ENCODE peak calls at places on chromosomes 4 and X, in four cellular contexts. P is stimulated activated naive B cell treated with anti-CD40 and anti-IgM and Interleukin-4, amounts not matched to agents 10 μg/mL and 1 μg/mL and 100 μg/mL, for 72 hours; D is M059J; Q is sigmoid colon. A is an unnamed sample.
A peak's percentile ranks its signal among the peaks of the same experiment; 100 is the strongest.

GRCh38 chr4:112531146-112531545 is 15.2 kb upstream of the NEUROG2 start:
- DNase-seq in P (no peak), D (peak; percentile 31), Q (no peak), A (no peak)

GRCh38 chr4:17030543-17030942 is 132.1 kb upstream of the LDB2 start:
- DNase-seq in P (no peak), Q (no peak), D (peak; percentile 95), A (no peak)

GRCh38 chr4:98150092-98150761 is 7.0 kb upstream of the STPG2 start:
- DNase-seq in D (peak; percentile 3), P (no peak), Q (no peak), A (no peak)

GRCh38 chrX:40392599-40392998 is 188.2 kb upstream of the ATP6AP2 start:
- DNase-seq in P (no peak), D (no peak), Q (no peak), A (no peak)

GRCh38 chr4:74148205-74148604 is 9.7 kb upstream of the MTHFD2L start:
- DNase-seq in Q (no peak), D (no peak), P (no peak), A (no peak)

GRCh38 chrX:153934473-153935325 is at the start of gene NAA10:
- DNase-seq in Q (peak; percentile 86), P (peak; percentile 61), D (peak; percentile 81), A (peak; percentile 84)

GRCh38 chrX:134718329-134719317 is 60.4 kb upstream of the PLAC1 start:
- DNase-seq in P (no peak), Q (peak; percentile 77), D (peak; percentile 100), A (peak; percentile 69)

GRCh38 chrX:103442536-103442901 is 66.2 kb downstream of the BEX3 start:
- DNase-seq in D (no peak), P (no peak), Q (no peak), A (no peak)

GRCh38 chrX:154368630-154369452 is 5.6 kb downstream of the FLNA start:
- DNase-seq in Q (peak; percentile 92), D (peak; percentile 98), P (peak; percentile 85), A (peak; percentile 89)

GRCh38 chrX:119753639-119754257 is 4.6 kb upstream of the SOWAHD start:
- DNase-seq in P (no peak), Q (no peak), D (peak; percentile 75), A (peak; percentile 77)

GRCh38 chr4:6155996-6156395 is 44.4 kb downstream of the JAKMIP1 start:
- DNase-seq in D (no peak), P (no peak), Q (no peak), A (no peak)

GRCh38 chr4:836781-837301 is 10.9 kb upstream of the CPLX1 start:
- DNase-seq in Q (no peak), D (no peak), P (no peak), A (no peak)

GRCh38 chrX:79259073-79259689 is 108.0 kb downstream of the ITM2A start:
- DNase-seq in P (peak; percentile 69), D (no peak), Q (no peak), A (peak; percentile 94)

GRCh38 chrX:18895157-18895952 is 88.6 kb downstream of the PHKA2 start:
- DNase-seq in Q (peak; percentile 75), D (no peak), P (no peak), A (no peak)

GRCh38 chr4:182339246-182339645 is 96.0 kb downstream of the TENM3 start:
- DNase-seq in D (no peak), P (no peak), Q (no peak), A (no peak)